ENCODE peak calls at places on chromosomes 2 and 18, in five cellular contexts. One of them, this sample, is unnamed.
A peak's percentile ranks its signal among the peaks of the same experiment; 100 is the strongest.

GRCh38 chr2:118052474-118052873 is 35.8 kb upstream of the INSIG2 start:
- DNase-seq in neuronal stem cell: no peak
- DNase-seq in OCI-LY7: no peak
- DNase-seq in A549: no peak
- DNase-seq in astrocyte: no peak
- DNase-seq in this sample: no peak

GRCh38 chr18:12657048-12657848 is 659 bp downstream of the SPIRE1 start:
- DNase-seq in astrocyte: peak; percentile 37
- DNase-seq in OCI-LY7: no peak
- DNase-seq in A549: peak; percentile 13
- DNase-seq in neuronal stem cell: peak; percentile 21
- DNase-seq in this sample: peak; percentile 68

GRCh38 chr2:109647636-109648035 is 33.5 kb downstream of the SOWAHC start:
- DNase-seq in A549: no peak
- DNase-seq in neuronal stem cell: no peak
- DNase-seq in OCI-LY7: no peak
- DNase-seq in astrocyte: peak; percentile 60
- DNase-seq in this sample: no peak

GRCh38 chr18:74139888-74140287 is 7.7 kb downstream of the FBXO15 start:
- DNase-seq in A549: no peak
- DNase-seq in OCI-LY7: no peak
- DNase-seq in neuronal stem cell: no peak
- DNase-seq in astrocyte: peak; percentile 39
- DNase-seq in this sample: no peak

GRCh38 chr2:205769494-205769848 is 87.2 kb downstream of the NRP2 start:
- DNase-seq in neuronal stem cell: no peak
- DNase-seq in A549: no peak
- DNase-seq in OCI-LY7: no peak
- DNase-seq in astrocyte: peak; percentile 95
- DNase-seq in this sample: no peak

GRCh38 chr2:241834853-241835210 is 23.9 kb downstream of the PDCD1 start:
- DNase-seq in OCI-LY7: no peak
- DNase-seq in A549: no peak
- DNase-seq in neuronal stem cell: no peak
- DNase-seq in astrocyte: no peak
- DNase-seq in this sample: no peak

GRCh38 chr2:80153151-80153550 is 151.4 kb downstream of the LRRTM1 start:
- DNase-seq in A549: no peak
- DNase-seq in astrocyte: no peak
- DNase-seq in OCI-LY7: no peak
- DNase-seq in neuronal stem cell: peak; percentile 52
- DNase-seq in this sample: peak; percentile 79

GRCh38 chr2:56185101-56185581 is 1.4 kb downstream of the CCDC85A start:
- DNase-seq in A549: peak; percentile 33
- DNase-seq in astrocyte: no peak
- DNase-seq in OCI-LY7: no peak
- DNase-seq in neuronal stem cell: peak; percentile 12
- DNase-seq in this sample: peak; percentile 39

GRCh38 chr2:159987136-159987535 is 75.3 kb downstream of the PLA2R1 start:
- DNase-seq in neuronal stem cell: no peak
- DNase-seq in OCI-LY7: no peak
- DNase-seq in A549: no peak
- DNase-seq in astrocyte: no peak
- DNase-seq in this sample: no peak

GRCh38 chr2:112920923-112921532 is 10.1 kb downstream of the IL37 start:
- DNase-seq in OCI-LY7: no peak
- DNase-seq in astrocyte: peak; percentile 20
- DNase-seq in neuronal stem cell: no peak
- DNase-seq in A549: peak; percentile 32
- DNase-seq in this sample: no peak

GRCh38 chr18:10266236-10266585 is 188.2 kb upstream of the APCDD1 start:
- DNase-seq in neuronal stem cell: no peak
- DNase-seq in OCI-LY7: no peak
- DNase-seq in A549: no peak
- DNase-seq in astrocyte: no peak
- DNase-seq in this sample: no peak

GRCh38 chr18:62682396-62682795 is 32.9 kb upstream of the PHLPP1 start:
- DNase-seq in OCI-LY7: no peak
- DNase-seq in A549: no peak
- DNase-seq in astrocyte: no peak
- DNase-seq in neuronal stem cell: no peak
- DNase-seq in this sample: peak; percentile 10

GRCh38 chr2:48131503-48132293 is 225.4 kb upstream of the FBXO11 start:
- DNase-seq in OCI-LY7: no peak
- DNase-seq in neuronal stem cell: no peak
- DNase-seq in A549: no peak
- DNase-seq in astrocyte: peak; percentile 59
- DNase-seq in this sample: no peak

GRCh38 chr2:28533021-28533420 is 37.2 kb downstream of the PLB1 start:
- DNase-seq in A549: no peak
- DNase-seq in OCI-LY7: no peak
- DNase-seq in neuronal stem cell: no peak
- DNase-seq in astrocyte: no peak
- DNase-seq in this sample: no peak

GRCh38 chr2:149908731-149909690 is 321.4 kb upstream of the MMADHC start:
- DNase-seq in neuronal stem cell: no peak
- DNase-seq in astrocyte: peak; percentile 55
- DNase-seq in OCI-LY7: no peak
- DNase-seq in A549: no peak
- DNase-seq in this sample: no peak

GRCh38 chr2:238635637-238636036 is 208.9 kb downstream of the ASB1 start:
- DNase-seq in A549: no peak
- DNase-seq in neuronal stem cell: no peak
- DNase-seq in OCI-LY7: no peak
- DNase-seq in astrocyte: peak; percentile 30
- DNase-seq in this sample: no peak

GRCh38 chr2:12918841-12919445 is 202.2 kb downstream of the TRIB2 start:
- DNase-seq in A549: no peak
- DNase-seq in neuronal stem cell: no peak
- DNase-seq in astrocyte: peak; percentile 98
- DNase-seq in OCI-LY7: no peak
- DNase-seq in this sample: no peak

GRCh38 chr2:186991766-186992417 is 142.9 kb upstream of the ZSWIM2 start:
- DNase-seq in astrocyte: no peak
- DNase-seq in OCI-LY7: no peak
- DNase-seq in A549: no peak
- DNase-seq in neuronal stem cell: no peak
- DNase-seq in this sample: no peak

GRCh38 chr2:54558976-54559410 is 102.9 kb downstream of the SPTBN1 start:
- DNase-seq in neuronal stem cell: no peak
- DNase-seq in astrocyte: no peak
- DNase-seq in A549: no peak
- DNase-seq in OCI-LY7: no peak
- DNase-seq in this sample: no peak

GRCh38 chr18:75213610-75214009 is 3.0 kb downstream of the TSHZ1 start:
- DNase-seq in astrocyte: peak; percentile 80
- DNase-seq in OCI-LY7: no peak
- DNase-seq in A549: no peak
- DNase-seq in neuronal stem cell: no peak
- DNase-seq in this sample: no peak

GRCh38 chr18:36196239-36196995 is 9.1 kb downstream of the MOCOS start:
- DNase-seq in A549: no peak
- DNase-seq in OCI-LY7: no peak
- DNase-seq in astrocyte: no peak
- DNase-seq in neuronal stem cell: no peak
- DNase-seq in this sample: no peak

GRCh38 chr18:79645291-79645983 is 34.2 kb upstream of the CTDP1 start:
- DNase-seq in astrocyte: no peak
- DNase-seq in neuronal stem cell: no peak
- DNase-seq in OCI-LY7: no peak
- DNase-seq in A549: no peak
- DNase-seq in this sample: no peak

DNA sequence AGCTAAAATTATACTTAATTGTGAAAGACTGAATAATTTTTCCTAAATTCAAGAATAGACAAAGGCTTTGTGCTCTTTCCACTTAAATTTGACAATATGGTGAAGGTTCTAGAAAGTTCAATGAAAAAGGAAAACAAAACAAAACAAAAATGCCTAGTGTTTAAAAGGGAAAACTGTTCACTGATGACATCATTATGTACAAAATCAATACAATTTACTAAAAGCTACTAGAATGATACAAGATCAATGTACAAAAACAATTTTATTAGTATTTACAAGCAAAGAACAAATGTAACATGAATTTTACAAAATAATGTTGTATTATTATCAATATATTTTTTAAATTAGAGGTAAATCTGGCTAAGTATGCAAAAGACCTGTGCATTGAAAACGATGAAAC is 499.1 kb upstream of the FSIP2 start:
- DNase-seq in A549: no peak
- DNase-seq in neuronal stem cell: no peak
- DNase-seq in astrocyte: no peak
- DNase-seq in OCI-LY7: no peak
- DNase-seq in this sample: no peak
- H3K4me1 ChIP-seq in A549: no peaks in the 10 kb centered on the region
- H3K4me1 ChIP-seq in neuronal stem cell: no peaks in the 10 kb centered on the region
- H3K4me1 ChIP-seq in astrocyte: no peaks in the 10 kb centered on the region
- H3K4me1 ChIP-seq in OCI-LY7: no peaks in the 10 kb centered on the region
- H3K4me1 ChIP-seq in this sample: no peaks in the 10 kb centered on the region

GRCh38 chr18:59952283-59953007 is 52.6 kb downstream of the PMAIP1 start:
- DNase-seq in A549: no peak
- DNase-seq in astrocyte: no peak
- DNase-seq in OCI-LY7: no peak
- DNase-seq in neuronal stem cell: no peak
- DNase-seq in this sample: no peak
- H3K4me2 ChIP-seq in A549: peak overlapping the region; percentile 54
- H3K4me2 ChIP-seq in astrocyte: peak overlapping the region; percentile 2
- H3K4me2 ChIP-seq in OCI-LY7: no peak overlapping the region
- H3K4me2 ChIP-seq in neuronal stem cell: no peak overlapping the region
- H3K4me2 ChIP-seq in this sample: no peak overlapping the region

GRCh38 chr18:47411159-47411558 is 159.7 kb upstream of the SKOR2 start:
- DNase-seq in A549: no peak
- DNase-seq in OCI-LY7: no peak
- DNase-seq in astrocyte: no peak
- DNase-seq in neuronal stem cell: no peak
- DNase-seq in this sample: no peak
- H3K4me3 ChIP-seq in A549: no peak overlapping the region
- H3K4me3 ChIP-seq in OCI-LY7: no peak overlapping the region
- H3K4me3 ChIP-seq in astrocyte: no peak overlapping the region
- H3K4me3 ChIP-seq in neuronal stem cell: no peak overlapping the region
- H3K4me3 ChIP-seq in this sample: no peak overlapping the region

GRCh38 chr2:216111122-216111521 is 2.0 kb downstream of the XRCC5 start:
- DNase-seq in A549: no peak
- DNase-seq in astrocyte: no peak
- DNase-seq in neuronal stem cell: no peak
- DNase-seq in OCI-LY7: no peak
- DNase-seq in this sample: no peak
- H3K4me1 ChIP-seq in A549: peaks cover 27% of the 10 kb centered on the region
- H3K4me1 ChIP-seq in astrocyte: peaks cover 29% of the 10 kb centered on the region
- H3K4me1 ChIP-seq in neuronal stem cell: peaks cover 16% of the 10 kb centered on the region
- H3K4me1 ChIP-seq in OCI-LY7: peaks cover 65% of the 10 kb centered on the region
- H3K4me1 ChIP-seq in this sample: peaks cover 54% of the 10 kb centered on the region

DNA sequence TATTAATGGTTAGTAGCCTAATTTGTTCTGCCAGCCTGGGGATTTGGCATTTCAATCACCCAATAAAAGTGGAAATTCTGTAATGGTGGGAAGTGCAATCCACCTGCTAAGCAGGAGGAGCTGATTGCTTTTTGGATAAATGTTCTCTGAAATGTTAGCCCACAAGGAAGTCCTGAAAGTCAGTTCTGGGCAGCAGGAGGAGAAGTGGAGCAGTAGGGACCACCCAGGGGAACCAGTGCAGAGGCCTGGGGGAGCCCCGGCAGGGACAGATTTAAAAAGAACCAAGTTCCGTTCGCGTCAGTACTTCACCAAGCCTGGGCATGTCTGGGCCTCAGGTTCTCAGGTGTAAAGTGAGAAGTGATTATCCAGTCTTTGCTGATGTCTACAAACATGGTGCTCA is 248.5 kb upstream of the RAB6C start:
- DNase-seq in astrocyte: no peak
- DNase-seq in OCI-LY7: no peak
- DNase-seq in neuronal stem cell: no peak
- DNase-seq in A549: no peak
- DNase-seq in this sample: no peak
- H3K4me2 ChIP-seq in astrocyte: no peak overlapping the region
- H3K4me2 ChIP-seq in OCI-LY7: no peak overlapping the region
- H3K4me2 ChIP-seq in neuronal stem cell: no peak overlapping the region
- H3K4me2 ChIP-seq in A549: no peak overlapping the region
- H3K4me2 ChIP-seq in this sample: no peak overlapping the region

DNA sequence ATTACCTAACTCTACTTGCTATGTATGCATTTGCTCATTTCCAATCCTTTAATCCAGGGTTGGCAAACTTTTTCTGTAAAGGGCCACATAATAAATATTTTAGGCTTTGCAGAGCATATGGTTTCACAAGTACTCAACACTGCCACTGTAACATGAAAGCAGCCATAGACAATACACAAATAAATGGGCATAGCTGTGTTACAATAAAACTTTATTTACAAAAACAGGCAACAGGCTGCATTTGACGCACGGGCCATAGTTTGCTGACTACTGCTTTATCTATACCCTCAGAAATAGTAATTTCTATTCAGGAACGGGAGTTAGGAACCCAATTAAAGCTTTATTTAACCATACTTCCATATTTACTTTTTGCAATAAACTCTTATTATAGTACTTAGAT is 138.7 kb downstream of the DHRS9 start:
- DNase-seq in A549: no peak
- DNase-seq in neuronal stem cell: no peak
- DNase-seq in astrocyte: no peak
- DNase-seq in OCI-LY7: no peak
- DNase-seq in this sample: no peak
- H3K4me3 ChIP-seq in A549: no peak overlapping the region
- H3K4me3 ChIP-seq in neuronal stem cell: no peak overlapping the region
- H3K4me3 ChIP-seq in astrocyte: no peak overlapping the region
- H3K4me3 ChIP-seq in OCI-LY7: no peak overlapping the region
- H3K4me3 ChIP-seq in this sample: no peak overlapping the region

GRCh38 chr2:38147333-38148121 is 71.6 kb upstream of the CYP1B1 start:
- DNase-seq in neuronal stem cell: no peak
- DNase-seq in A549: no peak
- DNase-seq in OCI-LY7: no peak
- DNase-seq in astrocyte: peak; percentile 86
- DNase-seq in this sample: no peak
- H3K4me1 ChIP-seq in neuronal stem cell: peaks cover 2% of the 10 kb centered on the region
- H3K4me1 ChIP-seq in A549: peaks cover 38% of the 10 kb centered on the region
- H3K4me1 ChIP-seq in OCI-LY7: no peaks in the 10 kb centered on the region
- H3K4me1 ChIP-seq in astrocyte: peaks cover 31% of the 10 kb centered on the region
- H3K4me1 ChIP-seq in this sample: no peaks in the 10 kb centered on the region

DNA sequence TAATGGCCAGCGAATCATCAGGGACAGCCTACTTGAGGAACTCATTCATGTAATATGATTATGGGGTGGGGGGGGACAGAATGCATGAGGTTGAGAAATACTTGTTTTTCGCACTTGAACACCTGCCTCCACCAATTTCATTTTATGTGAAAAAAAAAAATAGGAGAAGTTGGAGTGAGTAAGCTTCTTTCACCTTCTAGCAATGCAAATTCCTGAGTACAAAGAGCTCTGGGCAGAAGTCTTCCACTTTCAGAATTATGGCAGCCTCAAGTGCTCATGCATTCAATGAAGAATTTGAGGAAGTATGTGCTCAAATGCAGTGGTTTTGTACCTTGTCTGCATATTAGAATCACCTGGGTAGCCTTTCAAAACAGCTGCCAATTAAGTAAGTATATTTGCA is 40.1 kb upstream of the GPD2 start:
- DNase-seq in OCI-LY7: peak; percentile 18
- DNase-seq in A549: no peak
- DNase-seq in astrocyte: no peak
- DNase-seq in neuronal stem cell: no peak
- DNase-seq in this sample: no peak
- H3K4me2 ChIP-seq in OCI-LY7: no peak overlapping the region
- H3K4me2 ChIP-seq in A549: no peak overlapping the region
- H3K4me2 ChIP-seq in astrocyte: no peak overlapping the region
- H3K4me2 ChIP-seq in neuronal stem cell: no peak overlapping the region
- H3K4me2 ChIP-seq in this sample: no peak overlapping the region

This sample was measured in neural progenitor cell.